ENCODE peak calls at places on chromosomes 3 and 15, in six cellular contexts. R, M, G, N, A and B are unnamed samples.

GRCh38 chr3:139455855-139456254 is 20.5 kb downstream of the RBP2 start:
- DNase-seq in M (no peak), A (no peak), N (no peak), G (no peak), R (no peak), B (no peak)

GRCh38 chr3:167780214-167780613 is 44.7 kb downstream of the SERPINI1 start:
- DNase-seq in A (no peak), R (no peak), G (no peak), N (no peak), M (no peak), B (no peak)

GRCh38 chr15:64761156-64761555 is 14.2 kb downstream of the RBPMS2 start:
- DNase-seq in G (no peak), M (no peak), N (no peak), A (no peak), R (no peak), B (no peak)

GRCh38 chr3:197682713-197683112 is 54.0 kb downstream of the RUBCN start:
- DNase-seq in R (no peak), M (no peak), G (no peak), N (no peak), A (no peak), B (no peak)

GRCh38 chr3:188164248-188164687 is 10.3 kb downstream of the LPP start:
- DNase-seq in G (no peak), M (no peak), A (peak; percentile 47), N (no peak), R (no peak), B (peak; percentile 56)

GRCh38 chr3:105532251-105532650 is 165.5 kb downstream of the ALCAM start:
- DNase-seq in M (no peak), R (no peak), G (no peak), A (no peak), N (no peak), B (no peak)

GRCh38 chr3:115961390-115961789 is 338.1 kb downstream of the GAP43 start:
- DNase-seq in A (no peak), M (no peak), N (no peak), R (no peak), G (no peak), B (no peak)

GRCh38 chr15:39358441-39359041 is 222.3 kb upstream of the THBS1 start:
- DNase-seq in M (no peak), N (peak; percentile 89), G (no peak), R (no peak), A (peak; percentile 46), B (no peak)

GRCh38 chr15:63554337-63554927 is 42.8 kb upstream of the FBXL22 start:
- DNase-seq in G (no peak), M (no peak), N (peak; percentile 32), R (no peak), A (no peak), B (no peak)

GRCh38 chr15:57923750-57924149 is 141.8 kb downstream of the ALDH1A2 start:
- DNase-seq in A (peak; percentile 28), G (no peak), R (no peak), M (no peak), N (no peak), B (peak; percentile 11)

GRCh38 chr3:76585794-76586392 is 454.0 kb upstream of the ROBO2 start:
- DNase-seq in M (no peak), N (no peak), A (no peak), R (no peak), G (no peak), B (no peak)

GRCh38 chr3:135779024-135779423 is 186.5 kb upstream of the PPP2R3A start:
- DNase-seq in M (no peak), G (no peak), N (no peak), A (no peak), R (no peak), B (no peak)

GRCh38 chr15:48358229-48358641 is 27.0 kb downstream of the DUT start:
- DNase-seq in A (no peak), M (no peak), N (peak; percentile 36), G (no peak), R (no peak), B (no peak)

GRCh38 chr15:60917469-60918130 is 311.5 kb downstream of the RORA start:
- DNase-seq in R (no peak), A (peak; percentile 65), N (no peak), G (peak; percentile 45), M (no peak), B (no peak)

GRCh38 chr15:64651573-64652260 is 123.7 kb downstream of the RBPMS2 start:
- DNase-seq in A (no peak), R (peak; percentile 45), G (no peak), N (no peak), M (peak; percentile 53), B (no peak)

GRCh38 chr3:65660000-65660598 is 378.6 kb downstream of the MAGI1 start:
- DNase-seq in G (no peak), R (no peak), A (no peak), M (no peak), N (no peak), B (no peak)

GRCh38 chr3:129702934-129703712 is 96.6 kb upstream of the PLXND1 start:
- DNase-seq in M (no peak), R (no peak), N (peak; percentile 23), G (no peak), A (no peak), B (no peak)

GRCh38 chr3:53628546-53629395 is 134.4 kb downstream of the CACNA1D start:
- DNase-seq in M (no peak), R (no peak), G (no peak), N (no peak), A (no peak), B (peak; percentile 50)

GRCh38 chr3:178022599-178022998 is 513.6 kb upstream of the KCNMB2 start:
- DNase-seq in G (no peak), M (no peak), N (peak; percentile 16), R (no peak), A (no peak), B (no peak)

GRCh38 chr15:35751421-35752133 is 205.6 kb upstream of the DPH6 start:
- DNase-seq in N (peak; percentile 41), M (peak; percentile 3), A (peak; percentile 70), G (peak; percentile 84), R (peak; percentile 77), B (peak; percentile 64)

GRCh38 chr3:186464424-186465093 is 79.6 kb downstream of the CRYGS start:
- DNase-seq in M (no peak), R (peak; percentile 43), A (no peak), N (no peak), G (no peak), B (no peak)

GRCh38 chr15:67558502-67558901 is 16.0 kb downstream of the MAP2K5 start:
- DNase-seq in G (no peak), N (no peak), R (peak; percentile 67), M (no peak), A (no peak), B (no peak)

DNA sequence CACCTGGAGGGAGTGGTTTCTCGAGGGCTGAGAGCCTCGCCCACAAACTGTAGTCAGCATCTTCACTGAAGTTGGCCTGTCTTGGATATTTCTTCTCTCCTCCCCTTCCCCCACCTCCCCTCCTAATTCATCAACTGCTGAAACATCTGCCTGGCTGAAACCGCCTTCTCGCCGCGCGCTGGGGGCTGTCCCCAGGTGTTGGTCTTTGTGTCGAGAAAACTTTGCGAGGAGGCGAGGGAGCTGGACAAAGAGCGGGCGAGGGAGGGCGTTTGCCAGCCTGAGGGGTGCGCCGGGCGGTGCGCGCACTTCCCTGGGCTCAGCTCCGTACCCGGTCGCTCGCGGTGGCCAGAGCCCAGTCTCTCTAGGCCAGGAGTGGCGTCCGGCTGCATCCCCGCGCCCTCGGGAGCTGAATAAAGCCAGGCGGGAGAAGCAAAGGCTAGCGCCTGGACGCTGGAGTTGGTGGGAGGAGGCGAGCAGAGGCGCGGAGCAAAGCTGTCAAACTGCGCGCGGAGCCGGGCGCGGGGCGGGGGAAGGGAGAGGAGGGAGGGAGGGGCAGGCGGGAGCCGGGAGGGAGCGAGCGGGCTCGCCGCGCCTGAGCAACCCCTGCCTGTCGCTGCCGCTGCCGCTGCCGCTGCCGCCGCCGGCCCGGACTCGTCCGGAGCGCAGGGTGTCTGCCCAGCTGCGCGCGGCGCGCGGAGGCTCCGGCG is at the start of gene ST8SIA2:
- DNase-seq in M (no peak), R (peak; percentile 76), N (peak; percentile 28), G (no peak), A (no peak), B (no peak)
- H3K27me3 ChIP-seq in M (peaks cover 12% of the 10 kb centered on the region), R (peaks cover 19% of the 10 kb centered on the region), N (peaks cover 28% of the 10 kb centered on the region), G (no peaks in the 10 kb centered on the region), A (no peaks in the 10 kb centered on the region), B (peaks cover 10% of the 10 kb centered on the region)

GRCh38 chr15:79084308-79084968 is 6.1 kb downstream of the RASGRF1 start:
- DNase-seq in M (no peak), A (no peak), G (no peak), R (no peak), N (no peak), B (no peak)

GRCh38 chr15:79078763-79079395 is 11.7 kb downstream of the RASGRF1 start:
- DNase-seq in M (no peak), G (no peak), N (no peak), R (no peak), A (no peak), B (no peak)

GRCh38 chr15:79086814-79087213 is 3.8 kb downstream of the RASGRF1 start:
- DNase-seq in G (no peak), M (no peak), A (no peak), R (peak; percentile 20), N (no peak), B (no peak)

GRCh38 chr15:79083154-79083553 is 7.4 kb downstream of the RASGRF1 start:
- DNase-seq in G (no peak), M (no peak), R (no peak), A (no peak), N (no peak), B (no peak)

GRCh38 chr15:79082363-79083070 is 8.1 kb downstream of the RASGRF1 start:
- DNase-seq in M (no peak), G (no peak), A (no peak), N (no peak), R (no peak), B (no peak)
- H3K27me3 ChIP-seq in M (no peaks in the 10 kb centered on the region), G (no peaks in the 10 kb centered on the region), A (no peaks in the 10 kb centered on the region), N (peaks cover 12% of the 10 kb centered on the region), R (peaks cover 24% of the 10 kb centered on the region), B (no peaks in the 10 kb centered on the region)

DNA sequence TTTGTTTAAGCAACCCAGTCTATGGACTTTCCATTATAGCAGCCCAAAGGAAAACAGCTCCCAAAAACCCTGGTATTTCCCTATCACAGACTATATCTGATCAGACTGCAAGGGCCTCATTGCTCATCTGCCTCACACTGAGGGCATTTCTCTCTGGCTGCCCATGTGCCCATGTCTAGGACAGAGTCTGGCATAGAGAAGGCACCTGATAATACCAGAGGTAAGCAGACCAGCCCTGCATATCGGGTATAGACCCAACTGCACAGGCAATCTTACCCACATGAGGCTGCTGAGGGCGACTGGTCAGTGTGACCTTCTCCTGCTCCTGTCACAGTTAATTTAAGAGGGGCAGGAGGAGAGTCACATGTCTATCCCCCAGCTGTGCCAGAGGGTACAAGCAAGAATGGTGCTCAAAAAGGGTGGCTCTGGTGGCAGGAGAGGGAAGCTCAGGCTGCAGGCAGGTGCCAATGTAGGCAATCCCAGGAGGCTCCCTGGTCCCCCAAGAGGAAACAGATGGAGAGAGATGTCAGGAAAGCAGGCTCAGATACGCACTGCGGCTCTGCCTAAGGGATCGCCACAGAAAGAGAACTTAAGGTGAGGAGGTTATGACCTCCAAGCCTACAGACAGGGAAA is 3.1 kb downstream of the CSRNP1 start:
- DNase-seq in G (no peak), A (no peak), N (no peak), M (no peak), R (no peak), B (no peak)
- H3K27me3 ChIP-seq in G (no peaks in the 10 kb centered on the region), A (no peaks in the 10 kb centered on the region), N (no peaks in the 10 kb centered on the region), M (no peaks in the 10 kb centered on the region), R (no peaks in the 10 kb centered on the region), B (no peaks in the 10 kb centered on the region)

DNA sequence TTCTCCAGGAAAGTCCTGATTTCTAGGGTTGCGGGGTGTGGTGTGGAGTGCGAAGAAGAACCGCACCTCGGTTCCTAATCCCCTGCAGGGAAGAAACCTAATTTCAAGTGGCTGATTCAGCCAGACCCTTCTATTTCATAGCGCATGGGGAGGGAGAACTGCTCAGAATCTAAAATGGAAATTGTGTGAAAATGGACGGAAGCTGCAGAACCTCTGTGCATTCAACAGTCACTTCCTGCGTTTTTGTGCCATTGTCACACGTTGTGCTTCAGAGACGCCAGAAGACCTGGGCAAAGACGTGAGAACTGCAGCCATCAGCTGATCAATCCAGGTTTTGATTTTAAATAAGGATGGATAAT is 1.2 kb downstream of the SIDT1 start:
- DNase-seq in M (peak; percentile 61), N (no peak), A (no peak), G (no peak), R (no peak), B (no peak)
- H3K27me3 ChIP-seq in M (no peaks in the 10 kb centered on the region), N (peaks cover 56% of the 10 kb centered on the region), A (no peaks in the 10 kb centered on the region), G (no peaks in the 10 kb centered on the region), R (peaks cover 40% of the 10 kb centered on the region), B (no peaks in the 10 kb centered on the region)